ENCODE peak calls at places on chromosomes 2 and 18, in eight cellular contexts. U, C, Z, V, B, W, S and T are unnamed samples.

GRCh38 chr2:11446733-11447248 is 19.2 kb downstream of the E2F6 start:
- DNase-seq in U (no peak), C (peak; percentile 59), Z (peak; percentile 44), V (peak; percentile 67), B (peak; percentile 48), W (peak; percentile 49), S (no peak), T (peak; percentile 37)

GRCh38 chr2:3180082-3180908 is 197.3 kb downstream of the EIPR1 start:
- DNase-seq in U (no peak), C (no peak), Z (peak; percentile 33), V (no peak), B (no peak), W (no peak), S (no peak), T (no peak)

GRCh38 chr2:27735263-27735904 is 36.1 kb upstream of the MRPL33 start:
- DNase-seq in U (no peak), C (peak; percentile 76), Z (peak; percentile 95), V (peak; percentile 54), B (peak; percentile 78), W (peak; percentile 73), S (peak; percentile 82), T (peak; percentile 85)

GRCh38 chr2:172481507-172482262 is 54.3 kb downstream of the ITGA6 start:
- DNase-seq in U (no peak), C (no peak), Z (no peak), V (no peak), B (no peak), W (no peak), S (no peak), T (no peak)

GRCh38 chr2:98134138-98134537 is 47.2 kb downstream of the VWA3B start:
- DNase-seq in U (no peak), C (no peak), Z (peak; percentile 56), V (no peak), B (no peak), W (no peak), S (no peak), T (no peak)

GRCh38 chr18:5197032-5197434 is at the start of gene AKAIN1:
- DNase-seq in U (no peak), C (no peak), Z (peak; percentile 37), V (peak; percentile 18), B (peak; percentile 9), W (no peak), S (no peak), T (peak; percentile 17)

GRCh38 chr2:69368588-69368987 is 18.4 kb downstream of the GFPT1 start:
- DNase-seq in U (no peak), C (no peak), Z (no peak), V (no peak), B (no peak), W (no peak), S (no peak), T (no peak)

GRCh38 chr2:13193075-13193474 is 476.3 kb downstream of the TRIB2 start:
- DNase-seq in U (no peak), C (no peak), Z (no peak), V (peak; percentile 13), B (no peak), W (no peak), S (no peak), T (no peak)

GRCh38 chr2:237486819-237487448 is at the start of gene MLPH:
- DNase-seq in U (no peak), C (peak; percentile 63), Z (peak; percentile 65), V (peak; percentile 43), B (peak; percentile 68), W (peak; percentile 89), S (peak; percentile 78), T (peak; percentile 80)

GRCh38 chr2:145064476-145064875 is 544.6 kb upstream of the ZEB2 start:
- DNase-seq in U (no peak), C (no peak), Z (no peak), V (peak; percentile 19), B (no peak), W (no peak), S (no peak), T (no peak)

GRCh38 chr2:226185613-226186211 is 613.9 kb downstream of the IRS1 start:
- DNase-seq in U (no peak), C (no peak), Z (no peak), V (peak; percentile 98), B (no peak), W (no peak), S (no peak), T (no peak)

GRCh38 chr18:25650201-25650941 is 298.4 kb upstream of the ZNF521 start:
- DNase-seq in U (no peak), C (no peak), Z (no peak), V (peak; percentile 97), B (no peak), W (no peak), S (no peak), T (no peak)

GRCh38 chr2:224841910-224842309 is 125.7 kb upstream of the CCDC195 start:
- DNase-seq in U (no peak), C (no peak), Z (no peak), V (no peak), B (no peak), W (no peak), S (no peak), T (no peak)

GRCh38 chr18:42245137-42245536 is 290.1 kb downstream of the PIK3C3 start:
- DNase-seq in U (no peak), C (no peak), Z (no peak), V (no peak), B (no peak), W (no peak), S (no peak), T (no peak)
- TF ChIP-seq CTCF in U (no peak), C (no peak), Z (no peak), V (no peak), B (no peak), W (no peak), S (no peak), T (no peak)

GRCh38 chr2:160584972-160585494 is 91.4 kb upstream of the RBMS1 start:
- DNase-seq in U (no peak), C (no peak), Z (no peak), V (peak; percentile 39), B (no peak), W (no peak), S (no peak), T (no peak)
- H3K4me3 ChIP-seq in U (no peak overlapping the region), C (no peak overlapping the region), Z (no peak overlapping the region), V (no peak overlapping the region), B (no peak overlapping the region), W (no peak overlapping the region), S (no peak overlapping the region), T (no peak overlapping the region)

DNA sequence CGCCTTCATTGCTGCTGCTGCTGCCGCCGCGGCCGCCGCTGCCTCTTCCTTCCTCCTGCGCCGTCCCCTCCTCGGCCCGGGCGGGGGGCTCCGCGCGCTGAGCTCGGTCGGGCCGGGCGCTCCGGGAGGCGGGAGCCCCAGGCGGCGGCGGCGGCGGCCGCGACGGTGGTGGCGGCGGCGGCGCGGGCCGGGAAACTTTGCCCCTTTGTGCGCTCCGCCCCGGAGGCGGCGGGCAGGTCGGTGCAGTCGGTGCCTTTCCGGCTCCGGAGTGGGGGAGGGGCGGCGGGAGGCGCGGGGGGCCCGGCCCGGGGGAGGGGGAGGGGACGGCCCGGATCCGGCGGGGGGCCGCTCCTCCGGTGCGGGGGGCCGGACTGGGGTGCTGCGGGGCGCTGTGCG is 210 bp downstream of the TET3 start:
- DNase-seq in U (no peak), C (peak; percentile 44), Z (peak; percentile 52), V (no peak), B (peak; percentile 75), W (peak; percentile 88), S (peak; percentile 58), T (peak; percentile 65)
- TF ChIP-seq POLR2A in U (no peak), C (no peak), Z (no peak), V (no peak), B (no peak), W (peak; percentile 34), S (no peak), T (no peak)

GRCh38 chr18:36758001-36758400 is 70.8 kb downstream of the TPGS2 start:
- DNase-seq in U (no peak), C (no peak), Z (no peak), V (peak; percentile 23), B (no peak), W (no peak), S (no peak), T (no peak)

GRCh38 chr18:36757081-36757480 is 71.7 kb downstream of the TPGS2 start:
- DNase-seq in U (no peak), C (no peak), Z (no peak), V (peak; percentile 80), B (no peak), W (no peak), S (no peak), T (no peak)

GRCh38 chr18:36756262-36756661 is 72.5 kb downstream of the TPGS2 start:
- DNase-seq in U (no peak), C (no peak), Z (no peak), V (peak; percentile 31), B (no peak), W (no peak), S (no peak), T (no peak)

GRCh38 chr18:36758623-36759022 is 70.2 kb downstream of the TPGS2 start:
- DNase-seq in U (no peak), C (no peak), Z (no peak), V (peak; percentile 6), B (no peak), W (no peak), S (no peak), T (no peak)

DNA sequence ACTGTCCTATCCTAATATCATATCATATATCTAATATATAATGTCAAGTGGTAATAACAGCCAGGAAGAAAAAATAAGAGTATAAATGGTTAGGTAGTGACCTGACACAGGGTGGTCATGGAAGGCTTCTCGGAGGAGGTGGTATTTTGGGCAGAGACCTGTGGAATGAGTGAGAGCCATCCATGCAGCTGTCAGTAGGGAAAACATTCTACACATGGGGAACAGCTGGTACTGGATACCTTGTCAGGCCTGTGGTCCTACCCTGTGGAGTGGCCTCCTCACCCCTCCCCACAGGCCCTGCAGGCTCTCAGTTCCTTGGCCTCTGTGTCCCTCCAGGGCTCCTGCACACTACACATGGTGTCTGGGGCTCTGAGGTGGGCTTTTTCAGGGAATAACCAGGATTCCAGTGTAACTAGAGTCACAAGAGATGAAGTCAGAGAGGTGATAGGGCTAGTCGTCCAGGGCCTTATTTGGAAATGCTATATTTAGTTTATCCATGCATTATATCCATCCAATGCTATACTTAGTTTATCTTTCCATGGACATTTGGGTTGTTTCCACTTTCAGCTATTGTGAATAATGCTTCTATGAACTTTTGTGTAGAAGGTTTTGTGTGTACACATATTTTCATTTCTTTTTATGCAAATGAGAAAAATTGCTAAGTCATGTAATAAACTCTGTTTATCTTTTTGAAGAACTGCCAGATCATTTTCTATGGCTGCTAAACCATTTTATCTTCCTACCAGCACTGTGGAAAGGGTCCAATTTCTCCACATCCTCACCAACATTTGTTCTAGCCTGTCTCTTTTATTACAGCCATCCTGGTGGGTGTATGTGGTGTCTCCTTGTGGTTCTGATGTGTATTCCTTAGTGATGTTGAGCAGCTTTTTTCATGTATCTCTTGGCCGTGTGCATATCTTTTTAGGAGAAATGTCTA is 75.6 kb downstream of the TPGS2 start:
- DNase-seq in U (no peak), C (no peak), Z (no peak), V (peak; percentile 49), B (no peak), W (no peak), S (no peak), T (no peak)
- TF ChIP-seq CTCF in U (no peak), C (no peak), Z (no peak), V (peak; percentile 19), B (no peak), W (no peak), S (no peak), T (no peak)